ENCODE peak calls at places on chromosomes 3 and 15, in ten cellular contexts. S, Y, F, W, N, P, O, V, Z and H are unnamed samples.
A peak's percentile ranks its signal among the peaks of the same experiment; 100 is the strongest.

GRCh38 chr3:155069729-155070128 is 10.4 kb upstream of the MME start:
- DNase-seq in Y (no peak), W (no peak), P (no peak), Z (peak; percentile 52), S (no peak), F (no peak), V (peak; percentile 40), N (no peak), O (peak; percentile 38), H (peak; percentile 91)

GRCh38 chr3:63857311-63857710 is 6.3 kb downstream of the THOC7 start:
- DNase-seq in N (no peak), Y (no peak), V (no peak), O (peak; percentile 19), W (no peak), Z (peak; percentile 22), F (no peak), P (no peak), S (no peak), H (peak; percentile 63)

GRCh38 chr3:72919520-72919919 is 31.7 kb downstream of the GXYLT2 start:
- DNase-seq in P (no peak), W (no peak), S (no peak), O (no peak), V (no peak), N (no peak), F (no peak), Y (no peak), Z (no peak), H (no peak)

GRCh38 chr15:42056934-42057743 is 36.3 kb upstream of the PLA2G4E start:
- DNase-seq in S (peak; percentile 23), W (peak; percentile 95), N (no peak), O (peak; percentile 56), V (peak; percentile 53), Z (peak; percentile 53), P (peak; percentile 80), Y (peak; percentile 48), F (peak; percentile 86), H (peak; percentile 50)

GRCh38 chr3:35654471-35654870 is 15.1 kb downstream of the ARPP21 start:
- DNase-seq in F (no peak), Y (no peak), O (no peak), Z (no peak), W (no peak), S (no peak), N (no peak), V (no peak), P (no peak), H (no peak)

GRCh38 chr3:20999661-21000060 is 751.3 kb downstream of the ZNF385D start:
- DNase-seq in Y (no peak), S (no peak), W (no peak), F (no peak), O (peak; percentile 3), N (no peak), P (no peak), V (no peak), Z (no peak), H (peak; percentile 1)

GRCh38 chr3:65999606-66000005 is 39.1 kb downstream of the MAGI1 start:
- DNase-seq in P (peak; percentile 73), O (no peak), V (no peak), W (no peak), Y (no peak), F (no peak), Z (no peak), S (no peak), N (no peak), H (no peak)

GRCh38 chr15:39125904-39126303 is 455.0 kb upstream of the THBS1 start:
- DNase-seq in P (peak; percentile 62), S (no peak), Z (peak; percentile 57), W (peak; percentile 51), O (peak; percentile 54), V (peak; percentile 62), F (peak; percentile 32), Y (peak; percentile 65), N (no peak), H (peak; percentile 77)

GRCh38 chr3:148682997-148683396 is 14.7 kb upstream of the AGTR1 start:
- DNase-seq in O (no peak), N (no peak), S (no peak), W (no peak), V (no peak), Y (no peak), F (no peak), Z (no peak), P (no peak), H (no peak)

GRCh38 chr3:47225310-47225906 is 57.2 kb downstream of the KIF9 start:
- DNase-seq in Y (no peak), W (no peak), O (peak; percentile 78), S (peak; percentile 9), F (peak; percentile 14), P (no peak), V (peak; percentile 67), Z (peak; percentile 25), N (peak; percentile 5), H (peak; percentile 69)

GRCh38 chr3:40782086-40782721 is 257.4 kb downstream of the ZNF621 start:
- DNase-seq in S (no peak), V (no peak), N (no peak), Y (no peak), W (no peak), Z (no peak), F (no peak), O (no peak), P (peak; percentile 37), H (peak; percentile 24)
- TF ChIP-seq CTCF in S (no peak), V (no peak), N (no peak), Y (no peak), W (peak; percentile 42), Z (no peak), F (no peak), O (no peak), P (peak; percentile 41), H (peak; percentile 36)

GRCh38 chr3:130522399-130522798 is 5.4 kb downstream of the COL6A6 start:
- DNase-seq in W (no peak), V (no peak), N (no peak), P (no peak), Y (no peak), F (no peak), O (no peak), Z (no peak), S (no peak), H (no peak)

GRCh38 chr3:130514671-130515070 is 2.3 kb upstream of the COL6A6 start:
- DNase-seq in S (no peak), V (peak; percentile 1), Z (no peak), P (no peak), O (peak; percentile 3), W (no peak), Y (no peak), F (no peak), N (no peak), H (no peak)

GRCh38 chr3:130517541-130517940 is 564 bp downstream of the COL6A6 start:
- DNase-seq in F (no peak), V (no peak), N (no peak), W (no peak), S (no peak), O (peak; percentile 3), Z (peak; percentile 13), P (no peak), Y (no peak), H (no peak)

GRCh38 chr3:130515755-130516154 is 1.2 kb upstream of the COL6A6 start:
- DNase-seq in Y (no peak), V (no peak), W (no peak), Z (no peak), P (no peak), S (no peak), N (no peak), O (peak; percentile 21), F (no peak), H (no peak)

GRCh38 chr3:130516645-130517512 is at the start of gene COL6A6:
- DNase-seq in Z (no peak), N (no peak), W (no peak), S (no peak), V (peak; percentile 4), O (peak; percentile 3), F (no peak), Y (no peak), P (no peak), H (peak; percentile 5)
- H3K4me3 ChIP-seq in Z (peak within 1 kb of the TSS; percentile 11), N (no peak within 1 kb of the TSS), W (no peak within 1 kb of the TSS), S (no peak within 1 kb of the TSS), V (no peak within 1 kb of the TSS), O (no peak within 1 kb of the TSS), F (no peak within 1 kb of the TSS), Y (peak within 1 kb of the TSS; percentile 26), P (no peak within 1 kb of the TSS), H (no peak within 1 kb of the TSS)

DNA sequence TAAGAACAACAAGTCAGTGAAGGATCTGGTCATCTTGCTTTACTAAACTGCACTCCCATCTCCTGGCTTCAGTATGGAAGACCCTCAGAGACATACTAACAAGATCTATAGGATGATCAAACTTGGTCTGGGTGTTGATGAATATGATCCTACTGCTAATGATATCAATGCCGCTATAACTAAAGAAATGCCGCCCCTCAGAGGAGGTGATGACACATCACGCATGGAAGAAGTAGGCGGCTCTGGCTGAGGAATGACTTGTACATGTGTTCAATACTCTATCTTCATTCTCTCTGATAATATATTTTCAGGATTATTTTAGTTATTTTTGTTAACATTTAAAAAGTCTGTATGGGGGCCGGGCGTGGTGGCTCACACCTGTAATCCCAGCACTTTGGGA is 17.5 kb upstream of the EIF2B5 start:
- DNase-seq in N (no peak), O (no peak), S (no peak), Z (no peak), V (no peak), F (no peak), Y (no peak), P (no peak), W (no peak), H (no peak)
- TF ChIP-seq CTCF in N (no peak), O (no peak), S (no peak), Z (no peak), V (no peak), F (no peak), Y (peak; percentile 19), P (peak; percentile 12), W (peak; percentile 15), H (no peak)

GRCh38 chr3:188574885-188575284 is 420.9 kb downstream of the LPP start:
- DNase-seq in F (no peak), P (no peak), N (no peak), O (no peak), Z (no peak), Y (no peak), V (no peak), W (no peak), S (no peak), H (no peak)

GRCh38 chr3:188575501-188575900 is 421.5 kb downstream of the LPP start:
- DNase-seq in Z (no peak), Y (no peak), O (no peak), P (no peak), F (no peak), N (no peak), V (no peak), S (no peak), W (no peak), H (no peak)

GRCh38 chr3:188573929-188574317 is 420.0 kb downstream of the LPP start:
- DNase-seq in S (no peak), F (no peak), N (no peak), W (no peak), V (no peak), Z (no peak), O (no peak), Y (no peak), P (no peak), H (no peak)

GRCh38 chr3:188578579-188579363 is 424.8 kb downstream of the LPP start:
- DNase-seq in Z (peak; percentile 86), P (no peak), O (peak; percentile 93), N (no peak), Y (no peak), W (no peak), V (peak; percentile 95), F (peak; percentile 25), S (peak; percentile 83), H (peak; percentile 72)

DNA sequence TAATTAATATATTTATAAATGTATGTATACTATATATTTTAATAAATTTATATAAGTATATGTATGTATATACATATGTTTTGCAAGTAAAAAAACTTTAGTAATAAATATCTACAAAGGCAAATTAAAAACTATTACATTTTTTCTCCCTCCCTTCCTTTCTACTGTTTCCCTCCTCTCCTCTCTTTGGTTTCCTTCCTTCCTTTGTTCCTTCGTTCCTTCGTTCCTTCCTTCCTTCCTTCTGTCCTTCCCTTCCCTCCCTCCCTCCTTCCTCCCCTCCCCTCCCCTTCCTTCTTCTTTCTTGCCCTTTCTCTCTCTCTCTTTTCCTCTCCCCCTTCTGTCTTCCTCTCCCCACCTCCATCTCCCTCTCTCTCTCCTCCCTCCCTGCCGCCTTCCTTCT is 423.6 kb downstream of the LPP start:
- DNase-seq in Y (no peak), O (no peak), W (no peak), N (no peak), S (no peak), Z (no peak), V (no peak), P (no peak), F (no peak), H (no peak)
- H3K4me3 ChIP-seq in Y (no peak overlapping the region), O (no peak overlapping the region), W (no peak overlapping the region), N (no peak overlapping the region), S (no peak overlapping the region), Z (no peak overlapping the region), V (no peak overlapping the region), P (no peak overlapping the region), F (no peak overlapping the region), H (no peak overlapping the region)